ENCODE peak calls at places on chromosomes 2 and 18, in ten cellular contexts. One of them, this sample, is unnamed. For H3K4me1, the result is how much of the 10 kb centered on the place peaks cover.

GRCh38 chr18:45730832-45731545 is 7.0 kb downstream of the SLC14A1 start:
- DNase-seq in neural progenitor cell: no peak
- DNase-seq in aorta: no peak
- DNase-seq in A673: no peak
- DNase-seq in breast epithelium: no peak
- DNase-seq in hepatocyte: no peak
- DNase-seq in ovary: no peak
- DNase-seq in lower lobe of right lung: no peak
- DNase-seq in lung: no peak
- DNase-seq in A549: peak
- DNase-seq in this sample: no peak

GRCh38 chr2:1496394-1496821 is 83.1 kb downstream of the TPO start:
- DNase-seq in breast epithelium: peak
- DNase-seq in ovary: no peak
- DNase-seq in lung: no peak
- DNase-seq in neural progenitor cell: no peak
- DNase-seq in lower lobe of right lung: no peak
- DNase-seq in hepatocyte: no peak
- DNase-seq in A549: no peak
- DNase-seq in A673: no peak
- DNase-seq in aorta: peak
- DNase-seq in this sample: no peak

GRCh38 chr2:73076701-73077423 is 5.3 kb upstream of the SFXN5 start:
- DNase-seq in hepatocyte: no peak
- DNase-seq in ovary: no peak
- DNase-seq in A549: no peak
- DNase-seq in lower lobe of right lung: no peak
- DNase-seq in aorta: peak
- DNase-seq in lung: no peak
- DNase-seq in breast epithelium: no peak
- DNase-seq in A673: no peak
- DNase-seq in neural progenitor cell: no peak
- DNase-seq in this sample: no peak

GRCh38 chr2:13638181-13638580 is 921.4 kb downstream of the TRIB2 start:
- DNase-seq in lung: no peak
- DNase-seq in aorta: no peak
- DNase-seq in ovary: no peak
- DNase-seq in A549: no peak
- DNase-seq in neural progenitor cell: no peak
- DNase-seq in hepatocyte: no peak
- DNase-seq in breast epithelium: no peak
- DNase-seq in A673: no peak
- DNase-seq in lower lobe of right lung: no peak
- DNase-seq in this sample: no peak

GRCh38 chr2:203623616-203624015 is 82.8 kb upstream of the CD28 start:
- DNase-seq in A673: peak
- DNase-seq in hepatocyte: no peak
- DNase-seq in breast epithelium: no peak
- DNase-seq in neural progenitor cell: no peak
- DNase-seq in lung: no peak
- DNase-seq in lower lobe of right lung: no peak
- DNase-seq in aorta: no peak
- DNase-seq in A549: no peak
- DNase-seq in ovary: no peak
- DNase-seq in this sample: no peak

GRCh38 chr2:72081450-72081849 is 66.2 kb downstream of the CYP26B1 start:
- DNase-seq in aorta: no peak
- DNase-seq in neural progenitor cell: no peak
- DNase-seq in lower lobe of right lung: no peak
- DNase-seq in A549: no peak
- DNase-seq in ovary: no peak
- DNase-seq in A673: no peak
- DNase-seq in lung: no peak
- DNase-seq in breast epithelium: no peak
- DNase-seq in hepatocyte: no peak
- DNase-seq in this sample: no peak

GRCh38 chr2:120952318-120952717 is 216.7 kb downstream of the GLI2 start:
- DNase-seq in neural progenitor cell: no peak
- DNase-seq in A673: no peak
- DNase-seq in lung: no peak
- DNase-seq in breast epithelium: no peak
- DNase-seq in ovary: no peak
- DNase-seq in lower lobe of right lung: no peak
- DNase-seq in A549: no peak
- DNase-seq in hepatocyte: no peak
- DNase-seq in aorta: no peak
- DNase-seq in this sample: no peak

GRCh38 chr2:45353879-45354278 is 257.2 kb downstream of the SRBD1 start:
- DNase-seq in neural progenitor cell: no peak
- DNase-seq in aorta: no peak
- DNase-seq in A673: no peak
- DNase-seq in hepatocyte: peak
- DNase-seq in A549: no peak
- DNase-seq in lower lobe of right lung: no peak
- DNase-seq in ovary: no peak
- DNase-seq in breast epithelium: no peak
- DNase-seq in lung: no peak
- DNase-seq in this sample: peak

GRCh38 chr2:233092446-233093438 is 32.6 kb downstream of the INPP5D start:
- DNase-seq in aorta: peak
- DNase-seq in ovary: no peak
- DNase-seq in A673: no peak
- DNase-seq in lung: no peak
- DNase-seq in neural progenitor cell: no peak
- DNase-seq in lower lobe of right lung: no peak
- DNase-seq in breast epithelium: peak
- DNase-seq in A549: no peak
- DNase-seq in hepatocyte: no peak
- DNase-seq in this sample: no peak

GRCh38 chr2:171042253-171042969 is 113.4 kb downstream of the GORASP2 start:
- DNase-seq in ovary: no peak
- DNase-seq in lung: no peak
- DNase-seq in neural progenitor cell: no peak
- DNase-seq in aorta: no peak
- DNase-seq in breast epithelium: no peak
- DNase-seq in lower lobe of right lung: no peak
- DNase-seq in hepatocyte: no peak
- DNase-seq in A673: no peak
- DNase-seq in A549: no peak
- DNase-seq in this sample: no peak
- H3K4me1 ChIP-seq in ovary: under half
- H3K4me1 ChIP-seq in lung: under half
- H3K4me1 ChIP-seq in neural progenitor cell: under half
- H3K4me1 ChIP-seq in aorta: under half
- H3K4me1 ChIP-seq in breast epithelium: under half
- H3K4me1 ChIP-seq in lower lobe of right lung: under half
- H3K4me1 ChIP-seq in hepatocyte: under half
- H3K4me1 ChIP-seq in A673: under half
- H3K4me1 ChIP-seq in A549: under half
- H3K4me1 ChIP-seq in this sample: under half

DNA sequence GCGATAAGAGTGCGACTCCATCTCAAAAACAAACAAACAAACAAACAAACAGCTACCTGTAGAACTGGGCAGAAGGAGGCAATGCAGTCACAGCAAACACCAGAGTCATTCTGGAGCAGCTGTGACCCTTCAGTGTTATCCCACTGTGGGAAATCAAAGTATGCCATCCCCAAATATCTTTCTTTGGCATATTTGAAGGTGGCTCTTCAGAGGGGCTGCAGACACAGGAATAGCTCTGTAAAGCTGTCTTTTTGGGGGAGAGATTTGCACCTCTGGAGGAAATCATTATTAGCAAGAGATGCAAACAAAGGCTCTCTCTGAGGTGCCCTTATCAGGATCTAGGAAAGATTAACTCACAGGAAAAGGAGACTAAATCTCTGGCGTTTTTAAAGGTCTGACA is 98.5 kb upstream of the XPO1 start:
- DNase-seq in A549: no peak
- DNase-seq in lower lobe of right lung: no peak
- DNase-seq in ovary: no peak
- DNase-seq in breast epithelium: no peak
- DNase-seq in lung: no peak
- DNase-seq in neural progenitor cell: no peak
- DNase-seq in hepatocyte: no peak
- DNase-seq in A673: no peak
- DNase-seq in aorta: no peak
- DNase-seq in this sample: no peak
- H3K4me1 ChIP-seq in A549: under half
- H3K4me1 ChIP-seq in lower lobe of right lung: under half
- H3K4me1 ChIP-seq in ovary: under half
- H3K4me1 ChIP-seq in breast epithelium: under half
- H3K4me1 ChIP-seq in lung: under half
- H3K4me1 ChIP-seq in neural progenitor cell: under half
- H3K4me1 ChIP-seq in hepatocyte: under half
- H3K4me1 ChIP-seq in A673: under half
- H3K4me1 ChIP-seq in aorta: under half
- H3K4me1 ChIP-seq in this sample: under half

DNA sequence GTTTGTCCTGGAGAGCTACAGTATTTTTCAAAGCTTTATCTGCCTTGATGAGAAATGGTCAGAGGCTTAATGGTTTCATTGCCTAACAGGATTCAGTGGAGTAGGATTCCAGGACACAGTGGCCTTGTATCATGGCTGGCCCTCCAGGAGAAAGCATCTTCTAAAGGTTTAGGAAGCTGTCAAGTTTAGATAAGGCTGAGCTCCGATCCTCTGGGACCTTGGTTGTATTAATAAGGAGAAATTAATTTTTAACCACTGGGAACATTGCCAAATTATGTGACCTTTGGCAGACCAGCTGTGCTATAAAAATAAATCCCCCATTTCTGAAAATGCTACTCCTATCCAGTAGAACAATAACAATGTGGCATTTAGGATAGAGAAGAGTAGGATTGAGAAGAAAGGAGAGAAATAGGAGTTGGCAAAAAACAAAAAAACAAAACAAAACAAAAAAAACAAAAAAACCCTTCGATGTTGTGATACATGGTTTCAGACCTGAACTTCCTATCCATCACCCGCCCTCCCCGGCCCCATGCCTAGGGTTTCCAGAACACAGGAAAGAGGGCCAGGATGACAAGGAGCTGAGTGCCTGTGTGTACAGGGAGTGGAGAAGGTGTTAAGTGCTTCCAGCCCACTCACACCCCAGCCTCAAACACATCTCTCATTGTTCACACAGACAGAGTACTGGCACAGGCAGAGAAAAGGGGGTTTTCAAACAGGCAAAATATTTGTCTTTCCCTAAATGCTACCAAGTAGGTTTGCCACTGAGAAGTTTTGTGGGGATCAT is 6.3 kb downstream of the NRP2 start:
- DNase-seq in neural progenitor cell: no peak
- DNase-seq in breast epithelium: no peak
- DNase-seq in lower lobe of right lung: no peak
- DNase-seq in ovary: no peak
- DNase-seq in A549: no peak
- DNase-seq in hepatocyte: no peak
- DNase-seq in aorta: no peak
- DNase-seq in A673: no peak
- DNase-seq in lung: no peak
- DNase-seq in this sample: peak
- H3K4me1 ChIP-seq in neural progenitor cell: under half
- H3K4me1 ChIP-seq in breast epithelium: under half
- H3K4me1 ChIP-seq in lower lobe of right lung: under half
- H3K4me1 ChIP-seq in ovary: under half
- H3K4me1 ChIP-seq in A549: half or more
- H3K4me1 ChIP-seq in hepatocyte: under half
- H3K4me1 ChIP-seq in aorta: under half
- H3K4me1 ChIP-seq in A673: under half
- H3K4me1 ChIP-seq in lung: under half
- H3K4me1 ChIP-seq in this sample: under half

GRCh38 chr2:54670485-54671009 is 52.9 kb upstream of the EML6 start:
- DNase-seq in breast epithelium: no peak
- DNase-seq in A673: no peak
- DNase-seq in aorta: no peak
- DNase-seq in neural progenitor cell: no peak
- DNase-seq in hepatocyte: no peak
- DNase-seq in ovary: no peak
- DNase-seq in lower lobe of right lung: no peak
- DNase-seq in lung: no peak
- DNase-seq in A549: no peak
- DNase-seq in this sample: no peak

GRCh38 chr2:54673501-54673998 is 49.9 kb upstream of the EML6 start:
- DNase-seq in neural progenitor cell: no peak
- DNase-seq in aorta: peak
- DNase-seq in lower lobe of right lung: peak
- DNase-seq in breast epithelium: peak
- DNase-seq in hepatocyte: no peak
- DNase-seq in ovary: peak
- DNase-seq in A549: no peak
- DNase-seq in A673: no peak
- DNase-seq in lung: peak
- DNase-seq in this sample: no peak

GRCh38 chr2:54671010-54671409 is 52.5 kb upstream of the EML6 start:
- DNase-seq in aorta: no peak
- DNase-seq in lower lobe of right lung: no peak
- DNase-seq in hepatocyte: no peak
- DNase-seq in lung: no peak
- DNase-seq in breast epithelium: no peak
- DNase-seq in A673: no peak
- DNase-seq in neural progenitor cell: no peak
- DNase-seq in A549: no peak
- DNase-seq in ovary: no peak
- DNase-seq in this sample: no peak

GRCh38 chr2:54671875-54672586 is 51.4 kb upstream of the EML6 start:
- DNase-seq in lung: no peak
- DNase-seq in hepatocyte: no peak
- DNase-seq in ovary: no peak
- DNase-seq in aorta: no peak
- DNase-seq in A549: no peak
- DNase-seq in breast epithelium: no peak
- DNase-seq in lower lobe of right lung: no peak
- DNase-seq in A673: no peak
- DNase-seq in neural progenitor cell: no peak
- DNase-seq in this sample: no peak

DNA sequence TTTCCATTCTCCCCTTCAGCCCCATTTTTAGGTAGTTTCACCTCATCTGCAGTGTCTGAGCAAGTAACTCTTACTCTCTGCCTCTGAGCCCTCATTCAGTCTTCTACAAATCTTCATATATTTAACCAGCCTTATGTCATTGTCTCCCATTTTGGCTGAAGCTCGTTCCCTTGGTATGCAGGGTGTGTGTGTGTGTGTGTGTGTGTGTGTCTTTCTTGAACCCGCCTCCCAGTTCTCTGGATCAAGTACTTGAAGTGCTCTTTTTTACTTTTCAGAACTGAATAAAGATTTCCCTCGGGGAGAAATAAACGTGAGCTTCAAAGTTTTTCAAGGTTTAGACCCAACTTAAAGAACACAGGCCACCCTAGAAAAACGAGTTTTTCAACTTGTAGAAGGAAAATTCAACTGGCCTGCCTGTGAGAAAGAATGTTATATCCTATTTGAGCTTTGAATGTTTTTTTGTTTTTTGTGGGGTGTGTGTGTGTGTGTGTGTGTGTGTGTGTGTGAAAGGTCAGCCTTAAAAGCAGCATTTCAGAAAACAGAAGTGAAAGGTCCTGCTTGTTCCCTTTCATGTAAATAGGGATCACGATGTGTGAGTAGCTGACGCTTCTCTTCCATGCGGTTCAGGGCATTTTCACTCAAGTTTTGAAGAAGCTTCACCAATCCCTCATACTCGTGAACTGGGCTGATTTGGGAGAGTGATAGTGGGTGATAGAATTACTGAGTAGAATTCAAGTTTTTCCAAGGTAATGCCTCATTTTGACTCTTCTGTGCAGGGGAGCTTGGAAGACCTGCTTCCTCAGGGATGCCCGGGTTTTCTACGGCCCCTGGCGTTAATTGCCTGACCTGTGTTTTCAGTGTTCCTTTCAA is 50.6 kb upstream of the EML6 start:
- DNase-seq in ovary: no peak
- DNase-seq in A673: no peak
- DNase-seq in hepatocyte: no peak
- DNase-seq in lung: no peak
- DNase-seq in neural progenitor cell: no peak
- DNase-seq in aorta: no peak
- DNase-seq in lower lobe of right lung: no peak
- DNase-seq in A549: no peak
- DNase-seq in breast epithelium: no peak
- DNase-seq in this sample: no peak
- H3K4me1 ChIP-seq in ovary: under half
- H3K4me1 ChIP-seq in A673: under half
- H3K4me1 ChIP-seq in hepatocyte: under half
- H3K4me1 ChIP-seq in lung: under half
- H3K4me1 ChIP-seq in neural progenitor cell: under half
- H3K4me1 ChIP-seq in aorta: under half
- H3K4me1 ChIP-seq in lower lobe of right lung: half or more
- H3K4me1 ChIP-seq in A549: under half
- H3K4me1 ChIP-seq in breast epithelium: under half
- H3K4me1 ChIP-seq in this sample: under half